ENCODE peak calls at places on chromosome 10, in four cellular contexts. B is IMR-90, V is H1, J is H9. Q is an unnamed sample.

GRCh38 chr10:68135362-68135761 is 26.1 kb downstream of the MYPN start:
- DNase-seq in B (peak; percentile 63), J (no peak), V (no peak), Q (no peak)

GRCh38 chr10:88185830-88186229 is 322.4 kb downstream of the PTEN start:
- DNase-seq in B (peak; percentile 13), J (no peak), V (no peak), Q (no peak)

GRCh38 chr10:122561212-122561611 is 658 bp downstream of the DMBT1 start:
- DNase-seq in B (no peak), V (no peak), J (no peak), Q (peak; percentile 19)

GRCh38 chr10:14023612-14024348 is 306.9 kb downstream of the FRMD4A start:
- DNase-seq in V (no peak), B (no peak), J (no peak), Q (peak; percentile 43)

GRCh38 chr10:34346516-34347150 is 468.5 kb downstream of the PARD3 start:
- DNase-seq in J (no peak), B (peak; percentile 80), V (no peak), Q (no peak)

GRCh38 chr10:5260828-5261227 is 64.2 kb downstream of the AKR1C4 start:
- DNase-seq in J (no peak), V (no peak), B (no peak), Q (no peak)

GRCh38 chr10:50392966-50393718 is 141.8 kb upstream of the ASAH2 start:
- DNase-seq in B (no peak), V (no peak), J (no peak), Q (no peak)

GRCh38 chr10:25105262-25105661 is 69.5 kb upstream of the GPR158 start:
- DNase-seq in J (no peak), V (no peak), B (no peak), Q (no peak)

GRCh38 chr10:57141708-57142107 is 780.6 kb upstream of the ZWINT start:
- DNase-seq in J (no peak), V (no peak), B (no peak), Q (no peak)

GRCh38 chr10:123655763-123656162 is 10.4 kb upstream of the GPR26 start:
- DNase-seq in V (no peak), B (no peak), J (peak; percentile 91), Q (peak; percentile 93)

GRCh38 chr10:70578371-70578947 is 24.1 kb downstream of the PRF1 start:
- DNase-seq in J (no peak), V (no peak), B (peak; percentile 56), Q (no peak)

GRCh38 chr10:61845196-61845949 is 56.1 kb upstream of the ARID5B start:
- DNase-seq in B (no peak), J (no peak), V (no peak), Q (peak; percentile 83)

GRCh38 chr10:33298893-33299292 is 35.6 kb downstream of the NRP1 start:
- DNase-seq in V (no peak), J (no peak), B (no peak), Q (no peak)

GRCh38 chr10:116990276-116990800 is 14.6 kb downstream of the SHTN1 start:
- DNase-seq in J (no peak), V (no peak), B (no peak), Q (no peak)

GRCh38 chr10:11448545-11449244 is 162.8 kb downstream of the USP6NL start:
- DNase-seq in B (no peak), V (no peak), J (no peak), Q (no peak)

GRCh38 chr10:33612551-33612950 is 278.1 kb upstream of the NRP1 start:
- DNase-seq in J (no peak), B (peak; percentile 63), V (no peak), Q (no peak)

GRCh38 chr10:60044221-60044620 is 137.9 kb upstream of the CCDC6 start:
- DNase-seq in J (no peak), V (no peak), B (peak; percentile 51), Q (no peak)

GRCh38 chr10:99841746-99842145 is 59.3 kb downstream of the ABCC2 start:
- DNase-seq in J (no peak), V (no peak), B (no peak), Q (no peak)

DNA sequence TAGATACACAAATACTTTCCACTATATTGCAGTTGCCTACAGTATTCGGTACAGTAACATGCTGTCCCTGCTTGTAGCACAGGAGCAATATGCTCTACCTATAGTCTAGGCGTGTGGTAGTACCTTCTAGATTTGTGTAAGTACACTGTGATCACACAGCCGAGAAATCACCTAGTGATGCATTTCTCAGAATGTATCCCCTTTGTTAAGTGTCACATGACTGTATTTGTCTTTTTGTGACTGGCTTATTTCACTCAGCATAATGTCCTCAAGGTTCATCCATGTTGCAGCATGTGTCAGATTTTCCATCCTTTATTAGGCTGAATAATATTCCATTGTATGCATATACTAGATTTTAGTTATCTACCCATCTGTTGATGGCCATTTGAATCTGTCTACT is 61.9 kb downstream of the BTRC start:
- DNase-seq in B (no peak), V (no peak), J (no peak), Q (no peak)
- H3K56ac ChIP-seq in B (no peak overlapping the region), V (no peak overlapping the region), J (no peak overlapping the region), Q (no peak overlapping the region)

DNA sequence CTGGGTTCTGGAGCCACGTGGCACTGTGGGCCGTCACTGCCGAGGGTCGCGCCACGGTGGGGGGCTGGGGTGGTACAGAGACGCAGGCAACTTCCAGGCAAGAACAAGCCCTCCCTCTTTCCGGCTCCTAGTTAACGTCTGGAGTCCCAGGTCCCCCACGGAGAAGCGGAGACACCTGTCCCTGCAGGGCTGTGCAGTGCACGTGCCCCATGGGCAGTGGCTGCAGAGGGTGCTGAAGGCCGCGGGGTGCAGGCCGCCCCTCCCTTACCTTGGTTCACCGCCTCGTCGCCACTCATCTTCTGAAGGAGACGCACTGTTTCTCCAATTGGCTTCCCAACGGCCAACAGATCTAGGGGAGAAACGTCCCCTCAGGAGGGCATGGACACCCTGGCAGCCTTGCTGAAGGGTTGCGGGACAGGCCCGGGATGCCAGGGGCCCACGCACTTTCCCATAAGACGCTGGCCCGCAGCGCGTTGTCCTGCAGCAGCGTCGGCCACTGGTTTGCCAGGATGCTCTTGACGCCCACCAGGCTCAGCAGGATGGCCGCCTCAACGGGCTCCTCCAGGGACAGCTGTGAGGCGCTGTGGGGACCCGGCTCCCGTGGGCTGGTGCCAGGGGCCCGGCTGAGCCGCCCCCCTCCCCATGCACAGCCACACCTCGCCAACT is 24.3 kb upstream of the NKX6-2 start:
- DNase-seq in J (no peak), V (no peak), B (no peak), Q (no peak)
- H3K56ac ChIP-seq in J (no peak overlapping the region), V (no peak overlapping the region), B (no peak overlapping the region), Q (no peak overlapping the region)

GRCh38 chr10:43115881-43116595 is 22.2 kb upstream of the CSGALNACT2 start:
- DNase-seq in V (no peak), B (no peak), J (no peak), Q (no peak)
- H3K56ac ChIP-seq in V (no peak overlapping the region), B (no peak overlapping the region), J (no peak overlapping the region), Q (no peak overlapping the region)

GRCh38 chr10:91816986-91817385 is 18.8 kb downstream of the TNKS2 start:
- DNase-seq in V (no peak), B (no peak), J (no peak), Q (no peak)

GRCh38 chr10:91824076-91824475 is 25.9 kb downstream of the TNKS2 start:
- DNase-seq in J (no peak), V (no peak), B (no peak), Q (no peak)

DNA sequence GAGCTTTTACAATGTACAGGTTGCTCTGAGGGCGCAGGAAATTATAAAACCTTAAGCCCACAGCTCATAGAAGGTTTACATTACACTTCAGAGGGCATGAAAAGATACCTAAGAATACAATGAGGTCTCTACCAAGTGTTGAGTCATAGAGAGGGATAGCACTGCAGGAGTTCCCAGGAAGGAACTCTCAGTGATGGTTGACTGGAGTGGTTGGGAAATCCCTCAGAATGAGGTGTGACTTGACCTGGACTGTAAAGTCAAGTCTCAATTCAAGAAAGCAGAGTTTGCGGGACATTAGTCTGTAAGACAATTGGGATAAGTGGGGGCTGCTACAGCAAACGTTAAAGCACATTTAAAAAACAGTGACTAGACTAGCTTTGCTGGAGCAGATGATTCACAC is 21.9 kb downstream of the TNKS2 start:
- DNase-seq in B (peak; percentile 54), V (no peak), J (no peak), Q (peak; percentile 80)
- H3K56ac ChIP-seq in B (no peak overlapping the region), V (no peak overlapping the region), J (no peak overlapping the region), Q (no peak overlapping the region)

GRCh38 chr10:21481407-21481806 is 44.1 kb downstream of the SKIDA1 start:
- DNase-seq in J (no peak), B (no peak), V (no peak), Q (no peak)
- H3K56ac ChIP-seq in J (no peak overlapping the region), B (no peak overlapping the region), V (no peak overlapping the region), Q (no peak overlapping the region)

GRCh38 chr10:69328346-69328687 is 50.0 kb downstream of the HK1 start:
- DNase-seq in V (no peak), J (no peak), B (no peak), Q (no peak)
- H3K56ac ChIP-seq in V (peak overlapping the region; percentile 24), J (no peak overlapping the region), B (peak overlapping the region; percentile 50), Q (peak overlapping the region; percentile 90)

DNA sequence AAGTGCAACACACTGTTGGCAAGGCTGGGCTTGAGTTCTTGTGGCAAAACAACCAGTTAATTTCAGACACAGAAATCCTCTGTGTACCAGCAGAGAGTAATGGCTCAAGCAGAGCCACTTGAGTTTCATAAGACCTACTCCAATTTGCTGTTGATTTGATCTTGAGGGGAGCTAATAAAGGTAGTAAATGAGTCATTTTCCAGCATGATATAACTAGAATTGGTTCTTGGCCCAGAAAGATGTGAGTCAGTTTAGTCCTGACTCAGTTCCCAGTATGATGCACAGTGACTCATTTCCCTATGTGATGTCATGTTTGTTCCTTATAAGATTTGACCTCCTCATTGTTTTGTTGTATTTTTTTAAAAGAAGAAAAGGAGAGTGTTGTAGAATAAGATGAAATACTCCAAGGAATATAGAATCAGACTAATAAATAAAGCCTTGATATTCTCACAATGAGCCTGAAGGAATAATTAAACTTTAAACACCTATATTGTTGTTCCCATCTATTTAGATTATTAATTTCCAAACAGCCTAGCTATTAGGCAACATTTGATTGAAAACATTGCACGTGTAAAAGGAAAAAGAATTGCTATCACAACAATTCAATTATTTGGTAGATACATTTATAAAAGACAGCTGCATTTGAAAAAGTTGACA is 186.2 kb downstream of the REEP3 start:
- DNase-seq in J (no peak), B (peak; percentile 99), V (no peak), Q (peak; percentile 27)
- H3K56ac ChIP-seq in J (no peak overlapping the region), B (no peak overlapping the region), V (no peak overlapping the region), Q (no peak overlapping the region)

Q was measured in mesendoderm.